ENCODE peak calls at places on chromosomes 7 and 10, in six cellular contexts. One of them, this sample, is unnamed.

GRCh38 chr7:47573758-47574472 is 8.0 kb downstream of the TNS3 start:
- DNase-seq in heart left ventricle: no peak
- DNase-seq in brain microvascular endothelial cell: no peak
- DNase-seq in HFF-Myc: peak; percentile 89
- DNase-seq in endodermal cell: no peak
- DNase-seq in A549: no peak
- DNase-seq in this sample: no peak

GRCh38 chr7:28433604-28434254 is 21.4 kb downstream of the CREB5 start:
- DNase-seq in heart left ventricle: peak; percentile 43
- DNase-seq in brain microvascular endothelial cell: peak; percentile 92
- DNase-seq in HFF-Myc: no peak
- DNase-seq in endodermal cell: peak; percentile 78
- DNase-seq in A549: no peak
- DNase-seq in this sample: no peak

GRCh38 chr7:2537981-2538851 is 17.1 kb downstream of the BRAT1 start:
- DNase-seq in heart left ventricle: no peak
- DNase-seq in brain microvascular endothelial cell: no peak
- DNase-seq in HFF-Myc: no peak
- DNase-seq in endodermal cell: peak; percentile 67
- DNase-seq in A549: no peak
- DNase-seq in this sample: no peak

GRCh38 chr7:82530361-82530760 is 86.8 kb upstream of the CACNA2D1 start:
- DNase-seq in heart left ventricle: no peak
- DNase-seq in brain microvascular endothelial cell: peak; percentile 51
- DNase-seq in HFF-Myc: no peak
- DNase-seq in endodermal cell: peak; percentile 63
- DNase-seq in A549: no peak
- DNase-seq in this sample: no peak

GRCh38 chr10:25125151-25125550 is 49.6 kb upstream of the GPR158 start:
- DNase-seq in heart left ventricle: no peak
- DNase-seq in brain microvascular endothelial cell: no peak
- DNase-seq in HFF-Myc: no peak
- DNase-seq in endodermal cell: peak; percentile 62
- DNase-seq in A549: no peak
- DNase-seq in this sample: no peak

GRCh38 chr10:21517134-21517982 is 8.1 kb downstream of the SKIDA1 start:
- DNase-seq in heart left ventricle: peak; percentile 75
- DNase-seq in brain microvascular endothelial cell: no peak
- DNase-seq in HFF-Myc: no peak
- DNase-seq in endodermal cell: peak; percentile 90
- DNase-seq in A549: peak; percentile 56
- DNase-seq in this sample: peak; percentile 27

GRCh38 chr10:44312401-44312800 is 72.5 kb downstream of the CXCL12 start:
- DNase-seq in heart left ventricle: no peak
- DNase-seq in brain microvascular endothelial cell: no peak
- DNase-seq in HFF-Myc: no peak
- DNase-seq in endodermal cell: no peak
- DNase-seq in A549: no peak
- DNase-seq in this sample: no peak

GRCh38 chr7:138992052-138992531 is 10.9 kb upstream of the KIAA1549 start:
- DNase-seq in heart left ventricle: no peak
- DNase-seq in brain microvascular endothelial cell: no peak
- DNase-seq in HFF-Myc: no peak
- DNase-seq in endodermal cell: no peak
- DNase-seq in A549: no peak
- DNase-seq in this sample: no peak

GRCh38 chr7:2821161-2821841 is 22.8 kb downstream of the GNA12 start:
- DNase-seq in heart left ventricle: no peak
- DNase-seq in brain microvascular endothelial cell: no peak
- DNase-seq in HFF-Myc: peak; percentile 59
- DNase-seq in endodermal cell: peak; percentile 76
- DNase-seq in A549: peak; percentile 62
- DNase-seq in this sample: no peak

GRCh38 chr10:126705951-126706565 is 35.6 kb upstream of the C10orf90 start:
- DNase-seq in heart left ventricle: peak; percentile 78
- DNase-seq in brain microvascular endothelial cell: no peak
- DNase-seq in HFF-Myc: no peak
- DNase-seq in endodermal cell: no peak
- DNase-seq in A549: no peak
- DNase-seq in this sample: no peak

GRCh38 chr7:95126053-95126709 is 198.2 kb downstream of the PON1 start:
- DNase-seq in heart left ventricle: no peak
- DNase-seq in brain microvascular endothelial cell: no peak
- DNase-seq in HFF-Myc: no peak
- DNase-seq in endodermal cell: no peak
- DNase-seq in A549: no peak
- DNase-seq in this sample: no peak

GRCh38 chr7:107856806-107857540 is 34.0 kb upstream of the DLD start:
- DNase-seq in heart left ventricle: no peak
- DNase-seq in brain microvascular endothelial cell: no peak
- DNase-seq in HFF-Myc: no peak
- DNase-seq in endodermal cell: no peak
- DNase-seq in A549: no peak
- DNase-seq in this sample: peak; percentile 83

GRCh38 chr7:15783971-15784693 is 97.6 kb upstream of the MEOX2 start:
- DNase-seq in heart left ventricle: no peak
- DNase-seq in brain microvascular endothelial cell: no peak
- DNase-seq in HFF-Myc: no peak
- DNase-seq in endodermal cell: no peak
- DNase-seq in A549: no peak
- DNase-seq in this sample: no peak

GRCh38 chr10:43689618-43689954 is 40.9 kb upstream of the ZNF32 start:
- DNase-seq in heart left ventricle: peak; percentile 80
- DNase-seq in brain microvascular endothelial cell: peak; percentile 6
- DNase-seq in HFF-Myc: no peak
- DNase-seq in endodermal cell: peak; percentile 78
- DNase-seq in A549: peak; percentile 71
- DNase-seq in this sample: no peak

GRCh38 chr7:156156734-156157408 is 344.6 kb upstream of the SHH start:
- DNase-seq in heart left ventricle: no peak
- DNase-seq in brain microvascular endothelial cell: peak; percentile 16
- DNase-seq in HFF-Myc: no peak
- DNase-seq in endodermal cell: peak; percentile 87
- DNase-seq in A549: peak; percentile 72
- DNase-seq in this sample: peak; percentile 40

GRCh38 chr7:131388126-131388525 is 60.5 kb downstream of the MKLN1 start:
- DNase-seq in heart left ventricle: no peak
- DNase-seq in brain microvascular endothelial cell: no peak
- DNase-seq in HFF-Myc: no peak
- DNase-seq in endodermal cell: no peak
- DNase-seq in A549: no peak
- DNase-seq in this sample: no peak

GRCh38 chr7:131390275-131390674 is 62.6 kb downstream of the MKLN1 start:
- DNase-seq in heart left ventricle: no peak
- DNase-seq in brain microvascular endothelial cell: no peak
- DNase-seq in HFF-Myc: no peak
- DNase-seq in endodermal cell: no peak
- DNase-seq in A549: no peak
- DNase-seq in this sample: no peak

GRCh38 chr7:131391145-131391544 is 63.5 kb downstream of the MKLN1 start:
- DNase-seq in heart left ventricle: no peak
- DNase-seq in brain microvascular endothelial cell: no peak
- DNase-seq in HFF-Myc: no peak
- DNase-seq in endodermal cell: no peak
- DNase-seq in A549: no peak
- DNase-seq in this sample: no peak
- TF ChIP-seq CTCF in heart left ventricle: no peak
- TF ChIP-seq CTCF in brain microvascular endothelial cell: no peak
- TF ChIP-seq CTCF in HFF-Myc: no peak
- TF ChIP-seq CTCF in endodermal cell: no peak
- TF ChIP-seq CTCF in A549: no peak
- TF ChIP-seq CTCF in this sample: no peak

DNA sequence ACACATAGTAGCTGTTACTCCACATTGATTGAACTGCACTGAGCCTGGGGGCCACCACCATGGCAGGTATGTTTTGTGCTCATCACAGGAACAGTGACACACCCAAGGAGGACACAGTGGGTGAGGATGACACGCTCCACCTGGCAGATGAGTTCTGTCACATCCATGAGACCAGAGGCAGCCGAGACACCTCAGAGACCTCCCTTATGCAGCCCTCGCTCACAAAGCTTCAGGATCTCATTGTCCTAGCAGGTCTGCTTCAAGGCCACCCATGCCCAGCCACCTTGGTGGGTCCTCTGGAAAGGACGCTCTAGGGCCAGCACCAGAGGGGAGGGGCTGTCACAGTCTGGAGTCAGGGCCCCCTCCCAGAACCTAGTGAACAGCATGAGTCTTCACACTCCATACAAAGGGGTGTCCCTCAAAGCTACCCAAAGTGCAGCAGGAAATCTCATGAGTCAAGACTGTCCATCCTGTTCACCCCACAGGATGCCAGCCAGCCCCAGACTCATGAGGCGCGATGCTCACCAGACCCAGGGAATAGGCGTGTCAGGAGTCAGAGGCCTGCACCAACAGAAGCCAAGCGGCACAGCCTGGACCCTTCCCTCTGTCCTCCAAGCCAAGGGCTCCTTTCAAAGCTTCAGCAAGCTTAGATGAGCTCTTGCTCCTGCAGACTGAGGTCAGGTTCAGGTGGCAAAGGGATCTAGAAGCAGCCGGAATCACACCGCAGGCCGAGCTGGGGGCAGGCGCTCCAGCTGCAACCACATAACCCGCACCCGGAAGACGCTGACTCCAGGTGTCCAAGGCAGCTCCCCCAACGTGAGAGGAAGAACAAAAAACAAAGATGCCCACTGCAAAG is 9.6 kb downstream of the FAM53B start:
- DNase-seq in heart left ventricle: no peak
- DNase-seq in brain microvascular endothelial cell: no peak
- DNase-seq in HFF-Myc: no peak
- DNase-seq in endodermal cell: peak; percentile 33
- DNase-seq in A549: no peak
- DNase-seq in this sample: no peak
- H3K4me3 ChIP-seq in heart left ventricle: no peak overlapping the region
- H3K4me3 ChIP-seq in brain microvascular endothelial cell: no peak overlapping the region
- H3K4me3 ChIP-seq in HFF-Myc: no peak overlapping the region
- H3K4me3 ChIP-seq in endodermal cell: no peak overlapping the region
- H3K4me3 ChIP-seq in A549: no peak overlapping the region
- H3K4me3 ChIP-seq in this sample: no peak overlapping the region

GRCh38 chr7:72476608-72477305 is 64.6 kb upstream of the CALN1 start:
- DNase-seq in heart left ventricle: no peak
- DNase-seq in brain microvascular endothelial cell: no peak
- DNase-seq in HFF-Myc: no peak
- DNase-seq in endodermal cell: peak; percentile 13
- DNase-seq in A549: no peak
- DNase-seq in this sample: no peak
- TF ChIP-seq CTCF in heart left ventricle: no peak
- TF ChIP-seq CTCF in brain microvascular endothelial cell: peak; percentile 4
- TF ChIP-seq CTCF in HFF-Myc: no peak
- TF ChIP-seq CTCF in endodermal cell: peak; percentile 52
- TF ChIP-seq CTCF in A549: no peak
- TF ChIP-seq CTCF in this sample: no peak

GRCh38 chr7:135208417-135208793 is 2.9 kb downstream of the WDR91 start:
- DNase-seq in heart left ventricle: no peak
- DNase-seq in brain microvascular endothelial cell: no peak
- DNase-seq in HFF-Myc: no peak
- DNase-seq in endodermal cell: no peak
- DNase-seq in A549: no peak
- DNase-seq in this sample: no peak
- H3K4me3 ChIP-seq in heart left ventricle: no peak overlapping the region
- H3K4me3 ChIP-seq in brain microvascular endothelial cell: no peak overlapping the region
- H3K4me3 ChIP-seq in HFF-Myc: no peak overlapping the region
- H3K4me3 ChIP-seq in endodermal cell: no peak overlapping the region
- H3K4me3 ChIP-seq in A549: no peak overlapping the region
- H3K4me3 ChIP-seq in this sample: no peak overlapping the region

GRCh38 chr10:47356708-47357107 is 8.5 kb downstream of the RBP3 start:
- DNase-seq in heart left ventricle: no peak
- DNase-seq in brain microvascular endothelial cell: no peak
- DNase-seq in HFF-Myc: no peak
- DNase-seq in endodermal cell: no peak
- DNase-seq in A549: no peak
- DNase-seq in this sample: no peak

GRCh38 chr10:47353351-47353750 is 5.2 kb downstream of the RBP3 start:
- DNase-seq in heart left ventricle: no peak
- DNase-seq in brain microvascular endothelial cell: no peak
- DNase-seq in HFF-Myc: no peak
- DNase-seq in endodermal cell: no peak
- DNase-seq in A549: no peak
- DNase-seq in this sample: no peak

GRCh38 chr10:47354900-47355299 is 6.7 kb downstream of the RBP3 start:
- DNase-seq in heart left ventricle: no peak
- DNase-seq in brain microvascular endothelial cell: no peak
- DNase-seq in HFF-Myc: no peak
- DNase-seq in endodermal cell: no peak
- DNase-seq in A549: no peak
- DNase-seq in this sample: no peak

GRCh38 chr10:47351899-47352815 is 4.0 kb downstream of the RBP3 start:
- DNase-seq in heart left ventricle: no peak
- DNase-seq in brain microvascular endothelial cell: no peak
- DNase-seq in HFF-Myc: no peak
- DNase-seq in endodermal cell: peak; percentile 61
- DNase-seq in A549: no peak
- DNase-seq in this sample: no peak

GRCh38 chr10:47354162-47354561 is 6.0 kb downstream of the RBP3 start:
- DNase-seq in heart left ventricle: no peak
- DNase-seq in brain microvascular endothelial cell: peak; percentile 23
- DNase-seq in HFF-Myc: no peak
- DNase-seq in endodermal cell: no peak
- DNase-seq in A549: peak; percentile 51
- DNase-seq in this sample: no peak
- TF ChIP-seq CTCF in heart left ventricle: no peak
- TF ChIP-seq CTCF in brain microvascular endothelial cell: peak; percentile 58
- TF ChIP-seq CTCF in HFF-Myc: no peak
- TF ChIP-seq CTCF in endodermal cell: peak; percentile 59
- TF ChIP-seq CTCF in A549: peak; percentile 40
- TF ChIP-seq CTCF in this sample: no peak